ENCODE peak calls at places on chromosomes 11 and 22, in four cellular contexts. U is activated CD8-positive, alpha-beta memory T cell treated with anti-CD3 and anti-CD28 coated beads, Interleukin-2, amount 10 ng/mL, durations not matched to agents 7 days and 5 days; N is stimulated activated CD4-positive, alpha-beta T cell treated with anti-CD3 and anti-CD28 coated beads, TNF-alpha, amount 100 ng/mL, for 24 hours; F is activated gamma-delta T cell. G is an unnamed sample.

GRCh38 chr22:23772315-23773246 is at the start of gene MMP11:
- DNase-seq in U (peak), N (peak), F (peak), G (peak)

GRCh38 chr11:14973621-14974020 is 1.5 kb upstream of the CALCA start:
- DNase-seq in U (peak), F (no peak), N (peak), G (no peak)

GRCh38 chr11:92735039-92735438 is 234.4 kb upstream of the MTNR1B start:
- DNase-seq in F (no peak), N (no peak), U (no peak), G (no peak)

GRCh38 chr22:43241138-43241597 is 54.2 kb upstream of the TTLL12 start:
- DNase-seq in N (no peak), U (no peak), F (no peak), G (peak)

GRCh38 chr22:35742342-35743100 is 24.8 kb downstream of the APOL5 start:
- DNase-seq in U (no peak), N (no peak), F (no peak), G (no peak)

GRCh38 chr22:40791241-40791640 is 27.9 kb downstream of the SLC25A17 start:
- DNase-seq in U (no peak), F (no peak), N (no peak), G (no peak)

GRCh38 chr11:76140912-76141574 is 65.3 kb downstream of the WNT11 start:
- DNase-seq in F (no peak), U (no peak), N (no peak), G (no peak)

GRCh38 chr11:108870373-108871020 is 205.6 kb downstream of the DDX10 start:
- DNase-seq in F (no peak), N (no peak), U (no peak), G (no peak)

GRCh38 chr11:73389134-73389525 is 12.9 kb downstream of the RELT start:
- DNase-seq in F (no peak), N (no peak), U (no peak), G (no peak)

GRCh38 chr11:72621008-72621610 is 53.1 kb downstream of the PDE2A start:
- DNase-seq in F (no peak), U (peak), N (no peak), G (no peak)

GRCh38 chr22:48334971-48335370 is 1492.7 kb downstream of the BRD1 start:
- DNase-seq in U (no peak), N (no peak), F (no peak), G (no peak)

GRCh38 chr11:84290647-84291046 is 1004.5 kb upstream of the CCDC90B start:
- DNase-seq in F (no peak), N (no peak), U (no peak), G (no peak)

GRCh38 chr11:45906096-45906682 is 882 bp downstream of the FREY1 start:
- DNase-seq in U (no peak), N (no peak), F (no peak), G (no peak)

G was measured in upper lobe of left lung.